ENCODE peak calls at places on chromosomes 12 and 14, in nine cellular contexts. U is D721Med, J is ascending aorta, N is fibroblast of lung, F is neural crest cell, D is foreskin fibroblast, K is PC-9, V is brain microvascular endothelial cell, X is WTC11. M is an unnamed sample.
A peak's percentile ranks its signal among the peaks of the same experiment; 100 is the strongest.

GRCh38 chr12:132084681-132085635 is 59.2 kb downstream of the DDX51 start:
- DNase-seq in U (peak; percentile 34), J (peak; percentile 22), N (peak; percentile 47), F (peak; percentile 65), D (peak; percentile 72), K (peak; percentile 33), V (no peak), X (peak; percentile 68), M (no peak)

GRCh38 chr14:53338192-53338591 is 185.1 kb upstream of the DDHD1 start:
- DNase-seq in U (no peak), J (no peak), N (peak; percentile 70), F (no peak), D (no peak), K (no peak), V (peak; percentile 58), X (no peak), M (peak; percentile 5)

GRCh38 chr12:131799828-131800593 is 28.2 kb upstream of the MMP17 start:
- DNase-seq in U (no peak), J (no peak), N (no peak), F (no peak), D (no peak), K (no peak), V (no peak), X (no peak), M (no peak)

GRCh38 chr12:42589465-42590323 is at the start of gene PRICKLE1:
- DNase-seq in U (no peak), J (no peak), N (peak; percentile 64), F (peak; percentile 48), D (peak; percentile 56), K (peak; percentile 56), V (peak; percentile 22), X (peak; percentile 50), M (no peak)

GRCh38 chr12:7145671-7146070 is 15.5 kb downstream of the CLSTN3 start:
- DNase-seq in U (no peak), J (no peak), N (no peak), F (no peak), D (no peak), K (no peak), V (no peak), X (no peak), M (no peak)

GRCh38 chr14:20802341-20803084 is at the start of gene RNASE1:
- DNase-seq in U (no peak), J (peak; percentile 18), N (no peak), F (no peak), D (no peak), K (peak; percentile 33), V (no peak), X (no peak), M (no peak)

GRCh38 chr12:1162083-1162760 is 171.2 kb downstream of the ERC1 start:
- DNase-seq in U (no peak), J (no peak), N (no peak), F (no peak), D (no peak), K (no peak), V (no peak), X (no peak), M (no peak)

GRCh38 chr12:12121022-12121421 is 50.3 kb downstream of the BCL2L14 start:
- DNase-seq in U (no peak), J (no peak), N (no peak), F (no peak), D (no peak), K (no peak), V (no peak), X (no peak), M (no peak)

GRCh38 chr12:25054076-25054782 is 105.3 kb upstream of the BCAT1 start:
- DNase-seq in U (no peak), J (no peak), N (no peak), F (no peak), D (no peak), K (no peak), V (no peak), X (no peak), M (no peak)

GRCh38 chr14:101004176-101004575 is 100.7 kb upstream of the RTL1 start:
- DNase-seq in U (no peak), J (no peak), N (no peak), F (no peak), D (no peak), K (no peak), V (no peak), X (no peak), M (no peak)

GRCh38 chr14:21993837-21994236 is 320.2 kb upstream of the OR4E1 start:
- DNase-seq in U (no peak), J (no peak), N (no peak), F (no peak), D (no peak), K (no peak), V (no peak), X (no peak), M (no peak)

GRCh38 chr12:9319842-9320173 is 111.6 kb upstream of the PZP start:
- DNase-seq in U (no peak), J (no peak), N (no peak), F (no peak), D (no peak), K (no peak), V (no peak), X (no peak), M (peak; percentile 31)

GRCh38 chr12:94145231-94145979 is 3.0 kb upstream of the PLXNC1 start:
- DNase-seq in U (no peak), J (no peak), N (peak; percentile 80), F (no peak), D (peak; percentile 30), K (no peak), V (peak; percentile 14), X (no peak), M (no peak)

GRCh38 chr12:13208533-13209278 is 12.2 kb downstream of the EMP1 start:
- DNase-seq in U (no peak), J (no peak), N (peak; percentile 57), F (no peak), D (no peak), K (peak; percentile 54), V (no peak), X (no peak), M (no peak)

GRCh38 chr14:54981698-54982097 is 45.2 kb downstream of the WDHD1 start:
- DNase-seq in U (no peak), J (no peak), N (peak; percentile 41), F (no peak), D (no peak), K (no peak), V (no peak), X (no peak), M (no peak)

GRCh38 chr12:1630827-1631591 is 2.0 kb downstream of the WNT5B start:
- DNase-seq in U (no peak), J (no peak), N (peak; percentile 47), F (peak; percentile 11), D (no peak), K (no peak), V (peak; percentile 55), X (peak; percentile 41), M (no peak)

GRCh38 chr14:99969673-99970322 is 95.4 kb upstream of the EVL start:
- DNase-seq in U (no peak), J (no peak), N (no peak), F (no peak), D (no peak), K (no peak), V (no peak), X (no peak), M (no peak)

GRCh38 chr14:92039073-92039719 is 663 bp downstream of the TRIP11 start:
- DNase-seq in U (no peak), J (no peak), N (peak; percentile 55), F (no peak), D (peak; percentile 27), K (peak; percentile 8), V (peak; percentile 78), X (peak; percentile 77), M (peak; percentile 57)

GRCh38 chr12:45186762-45187161 is 29.1 kb upstream of the ANO6 start:
- DNase-seq in U (no peak), J (no peak), N (no peak), F (no peak), D (no peak), K (no peak), V (no peak), X (no peak), M (no peak)

GRCh38 chr12:45182511-45182910 is 33.4 kb upstream of the ANO6 start:
- DNase-seq in U (no peak), J (no peak), N (no peak), F (no peak), D (no peak), K (no peak), V (no peak), X (no peak), M (no peak)

GRCh38 chr12:45178771-45179170 is 37.1 kb upstream of the ANO6 start:
- DNase-seq in U (no peak), J (no peak), N (no peak), F (no peak), D (no peak), K (no peak), V (no peak), X (no peak), M (no peak)

GRCh38 chr12:45184145-45184958 is 31.5 kb upstream of the ANO6 start:
- DNase-seq in U (no peak), J (no peak), N (peak; percentile 10), F (no peak), D (no peak), K (no peak), V (no peak), X (no peak), M (no peak)

DNA sequence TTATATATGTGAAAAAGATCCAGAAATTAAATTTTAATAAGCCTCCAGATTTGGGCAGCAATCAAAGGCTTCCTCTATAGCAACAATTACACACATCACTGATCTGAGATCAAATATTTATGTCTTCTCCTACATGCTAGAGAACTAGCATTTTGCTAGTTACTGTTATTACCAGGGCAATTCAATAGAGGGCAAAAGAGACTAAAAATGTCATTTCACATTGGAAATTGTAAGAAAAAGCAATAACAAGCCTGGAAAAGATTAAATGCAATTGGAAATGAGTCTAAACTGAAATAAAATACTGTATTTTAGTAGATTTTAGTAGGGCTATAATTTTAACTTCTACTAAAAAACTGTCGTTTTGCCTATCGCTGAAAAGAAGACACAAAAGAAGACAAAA is 32.6 kb upstream of the ANO6 start:
- DNase-seq in U (no peak), J (no peak), N (peak; percentile 50), F (no peak), D (no peak), K (no peak), V (no peak), X (no peak), M (no peak)
- TF ChIP-seq CTCF in U (peak; percentile 26), J (peak; percentile 59), N (peak; percentile 56), F (peak; percentile 44), D (peak; percentile 42), K (peak; percentile 46), V (peak; percentile 24), X (no peak), M (peak; percentile 42)

GRCh38 chr12:26122681-26123481 is 2.0 kb downstream of the BHLHE41 start:
- DNase-seq in U (no peak), J (peak; percentile 27), N (peak; percentile 79), F (peak; percentile 43), D (peak; percentile 78), K (peak; percentile 61), V (peak; percentile 74), X (peak; percentile 57), M (peak; percentile 25)
- TF ChIP-seq CTCF in U (peak; percentile 18), J (peak; percentile 15), N (peak; percentile 47), F (no peak), D (peak; percentile 34), K (peak; percentile 28), V (peak; percentile 61), X (no peak), M (peak; percentile 51)

GRCh38 chr12:113860059-113860820 is 105.9 kb downstream of the RBM19 start:
- DNase-seq in U (no peak), J (no peak), N (no peak), F (no peak), D (no peak), K (no peak), V (no peak), X (peak; percentile 54), M (no peak)
- TF ChIP-seq CTCF in U (no peak), J (no peak), N (no peak), F (no peak), D (no peak), K (no peak), V (no peak), X (no peak), M (no peak)

GRCh38 chr12:97960741-97961608 is 498.4 kb downstream of the RMST start:
- DNase-seq in U (no peak), J (no peak), N (peak; percentile 14), F (peak; percentile 53), D (no peak), K (peak; percentile 7), V (no peak), X (peak; percentile 57), M (no peak)
- TF ChIP-seq CTCF in U (peak; percentile 64), J (peak; percentile 27), N (peak; percentile 67), F (peak; percentile 75), D (peak; percentile 35), K (peak; percentile 70), V (peak; percentile 72), X (peak; percentile 91), M (peak; percentile 68)